ENCODE peak calls at places on chromosomes 7 and 10, in eight cellular contexts. One of them, this sample, is unnamed.

GRCh38 chr10:30630571-30630970 is 1.0 kb upstream of the LYZL2 start:
- DNase-seq in Panc1: no peak
- DNase-seq in left lobe of liver: no peak
- DNase-seq in EL: peak; percentile 28
- DNase-seq in epithelial cell of prostate: no peak
- DNase-seq in B cell: no peak
- DNase-seq in GM10248: no peak
- DNase-seq in mucosa of descending colon: no peak
- DNase-seq in this sample: no peak

GRCh38 chr10:101777857-101778145 is 1.9 kb upstream of the FGF8 start:
- DNase-seq in Panc1: no peak
- DNase-seq in left lobe of liver: no peak
- DNase-seq in EL: no peak
- DNase-seq in epithelial cell of prostate: no peak
- DNase-seq in B cell: no peak
- DNase-seq in GM10248: no peak
- DNase-seq in mucosa of descending colon: no peak
- DNase-seq in this sample: no peak

GRCh38 chr10:13773043-13773442 is 186.3 kb downstream of the PRPF18 start:
- DNase-seq in Panc1: no peak
- DNase-seq in left lobe of liver: no peak
- DNase-seq in EL: no peak
- DNase-seq in epithelial cell of prostate: no peak
- DNase-seq in B cell: no peak
- DNase-seq in GM10248: no peak
- DNase-seq in mucosa of descending colon: no peak
- DNase-seq in this sample: no peak

GRCh38 chr7:4715385-4715770 is 33.3 kb downstream of the FOXK1 start:
- DNase-seq in Panc1: no peak
- DNase-seq in left lobe of liver: peak; percentile 77
- DNase-seq in EL: no peak
- DNase-seq in epithelial cell of prostate: peak; percentile 60
- DNase-seq in B cell: no peak
- DNase-seq in GM10248: no peak
- DNase-seq in mucosa of descending colon: no peak
- DNase-seq in this sample: no peak

GRCh38 chr7:74598558-74598957 is 59.0 kb upstream of the GTF2I start:
- DNase-seq in Panc1: no peak
- DNase-seq in left lobe of liver: no peak
- DNase-seq in EL: peak; percentile 75
- DNase-seq in epithelial cell of prostate: no peak
- DNase-seq in B cell: no peak
- DNase-seq in GM10248: no peak
- DNase-seq in mucosa of descending colon: no peak
- DNase-seq in this sample: no peak

GRCh38 chr7:107180378-107180777 is 11.6 kb downstream of the HBP1 start:
- DNase-seq in Panc1: no peak
- DNase-seq in left lobe of liver: no peak
- DNase-seq in EL: peak; percentile 67
- DNase-seq in epithelial cell of prostate: no peak
- DNase-seq in B cell: peak; percentile 41
- DNase-seq in GM10248: no peak
- DNase-seq in mucosa of descending colon: no peak
- DNase-seq in this sample: no peak

GRCh38 chr10:121087688-121088087 is 236.5 kb downstream of the WDR11 start:
- DNase-seq in Panc1: no peak
- DNase-seq in left lobe of liver: no peak
- DNase-seq in EL: no peak
- DNase-seq in epithelial cell of prostate: no peak
- DNase-seq in B cell: no peak
- DNase-seq in GM10248: no peak
- DNase-seq in mucosa of descending colon: no peak
- DNase-seq in this sample: no peak

GRCh38 chr7:156999611-157000046 is 10.8 kb downstream of the MNX1 start:
- DNase-seq in Panc1: no peak
- DNase-seq in left lobe of liver: peak; percentile 41
- DNase-seq in EL: no peak
- DNase-seq in epithelial cell of prostate: no peak
- DNase-seq in B cell: no peak
- DNase-seq in GM10248: no peak
- DNase-seq in mucosa of descending colon: no peak
- DNase-seq in this sample: no peak

GRCh38 chr10:62380002-62380401 is 5.8 kb downstream of the ZNF365 start:
- DNase-seq in Panc1: peak; percentile 85
- DNase-seq in left lobe of liver: no peak
- DNase-seq in EL: peak; percentile 95
- DNase-seq in epithelial cell of prostate: peak; percentile 89
- DNase-seq in B cell: no peak
- DNase-seq in GM10248: no peak
- DNase-seq in mucosa of descending colon: no peak
- DNase-seq in this sample: no peak

GRCh38 chr10:120581496-120581895 is 124.5 kb downstream of the PLPP4 start:
- DNase-seq in Panc1: no peak
- DNase-seq in left lobe of liver: no peak
- DNase-seq in EL: no peak
- DNase-seq in epithelial cell of prostate: no peak
- DNase-seq in B cell: no peak
- DNase-seq in GM10248: no peak
- DNase-seq in mucosa of descending colon: no peak
- DNase-seq in this sample: no peak

GRCh38 chr7:16023046-16023445 is 336.6 kb upstream of the MEOX2 start:
- DNase-seq in Panc1: no peak
- DNase-seq in left lobe of liver: no peak
- DNase-seq in EL: no peak
- DNase-seq in epithelial cell of prostate: no peak
- DNase-seq in B cell: no peak
- DNase-seq in GM10248: no peak
- DNase-seq in mucosa of descending colon: no peak
- DNase-seq in this sample: no peak